ENCODE peak calls at places on chromosome 21, in four cellular contexts. One of them, this sample, is unnamed.
A peak's percentile ranks its signal among the peaks of the same experiment; 100 is the strongest.

GRCh38 chr21:34722684-34723300 is 54.0 kb downstream of the CLIC6 start:
- DNase-seq in lung: no peak
- DNase-seq in Calu3: peak; percentile 17
- DNase-seq in brain microvascular endothelial cell: no peak
- DNase-seq in this sample: peak; percentile 53

GRCh38 chr21:38760762-38761155 is 45.0 kb upstream of the ETS2 start:
- DNase-seq in lung: no peak
- DNase-seq in Calu3: no peak
- DNase-seq in brain microvascular endothelial cell: no peak
- DNase-seq in this sample: no peak

GRCh38 chr21:39082656-39083376 is 100.4 kb downstream of the PSMG1 start:
- DNase-seq in lung: no peak
- DNase-seq in Calu3: no peak
- DNase-seq in brain microvascular endothelial cell: no peak
- DNase-seq in this sample: no peak

GRCh38 chr21:34510148-34511142 is 1.6 kb downstream of the KCNE1 start:
- DNase-seq in lung: peak; percentile 84
- DNase-seq in Calu3: peak; percentile 81
- DNase-seq in brain microvascular endothelial cell: peak; percentile 64
- DNase-seq in this sample: peak; percentile 82

GRCh38 chr21:14737278-14737677 is 191.2 kb upstream of the SAMSN1 start:
- DNase-seq in lung: no peak
- DNase-seq in Calu3: no peak
- DNase-seq in brain microvascular endothelial cell: no peak
- DNase-seq in this sample: no peak

GRCh38 chr21:16713331-16714114 is 799.3 kb upstream of the CXADR start:
- DNase-seq in lung: no peak
- DNase-seq in Calu3: no peak
- DNase-seq in brain microvascular endothelial cell: no peak
- DNase-seq in this sample: no peak

GRCh38 chr21:31220567-31220966 is 123.5 kb downstream of the TIAM1 start:
- DNase-seq in lung: no peak
- DNase-seq in Calu3: no peak
- DNase-seq in brain microvascular endothelial cell: no peak
- DNase-seq in this sample: no peak

GRCh38 chr21:28473530-28474225 is 519.0 kb downstream of the LTN1 start:
- DNase-seq in lung: no peak
- DNase-seq in Calu3: no peak
- DNase-seq in brain microvascular endothelial cell: no peak
- DNase-seq in this sample: no peak

GRCh38 chr21:25733859-25734653 is 648 bp downstream of the ATP5PF start:
- DNase-seq in lung: peak; percentile 32
- DNase-seq in Calu3: peak; percentile 2
- DNase-seq in brain microvascular endothelial cell: peak; percentile 39
- DNase-seq in this sample: peak; percentile 50

GRCh38 chr21:43731476-43731875 is 12.5 kb downstream of the PDXK start:
- DNase-seq in lung: no peak
- DNase-seq in Calu3: no peak
- DNase-seq in brain microvascular endothelial cell: no peak
- DNase-seq in this sample: no peak

GRCh38 chr21:43731891-43732711 is 13.2 kb downstream of the PDXK start:
- DNase-seq in lung: no peak
- DNase-seq in Calu3: no peak
- DNase-seq in brain microvascular endothelial cell: no peak
- DNase-seq in this sample: no peak

GRCh38 chr21:43726686-43727570 is 8.0 kb downstream of the PDXK start:
- DNase-seq in lung: no peak
- DNase-seq in Calu3: peak; percentile 28
- DNase-seq in brain microvascular endothelial cell: no peak
- DNase-seq in this sample: peak; percentile 31

GRCh38 chr21:43727571-43728466 is 8.9 kb downstream of the PDXK start:
- DNase-seq in lung: peak; percentile 68
- DNase-seq in Calu3: peak; percentile 69
- DNase-seq in brain microvascular endothelial cell: no peak
- DNase-seq in this sample: peak; percentile 11

GRCh38 chr21:43728467-43729390 is 9.8 kb downstream of the PDXK start:
- DNase-seq in lung: peak; percentile 95
- DNase-seq in Calu3: peak; percentile 77
- DNase-seq in brain microvascular endothelial cell: peak; percentile 99
- DNase-seq in this sample: peak; percentile 91
- TF ChIP-seq CTCF in lung: no peak
- TF ChIP-seq CTCF in Calu3: no peak
- TF ChIP-seq CTCF in brain microvascular endothelial cell: peak; percentile 51
- TF ChIP-seq CTCF in this sample: peak; percentile 26

DNA sequence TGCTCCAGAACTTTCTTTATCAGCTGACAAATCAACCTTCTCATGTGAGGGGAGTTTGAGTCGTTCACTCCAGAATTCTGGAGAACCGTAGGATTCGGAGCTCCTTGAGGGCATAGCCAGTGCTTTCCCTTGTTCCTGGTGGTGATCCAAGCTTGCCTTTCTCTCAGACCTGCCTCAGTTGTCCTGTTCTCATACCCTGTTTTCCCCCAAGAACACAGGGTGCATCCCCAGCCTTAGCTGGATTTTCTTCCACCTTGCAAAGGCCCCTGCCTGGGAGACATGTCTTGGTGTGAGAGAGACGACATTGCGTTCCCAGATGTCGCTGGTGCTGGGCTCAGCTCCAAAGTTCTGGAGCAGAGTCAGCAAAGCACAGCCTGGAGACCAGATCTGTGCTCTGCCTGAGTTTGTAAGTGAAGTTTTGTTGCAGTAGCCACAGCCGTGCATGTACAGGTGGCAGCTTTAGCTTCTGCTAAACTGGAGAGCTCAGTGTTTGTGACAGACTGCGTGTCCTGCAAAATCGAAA is 40.0 kb downstream of the ABCG1 start:
- DNase-seq in lung: no peak
- DNase-seq in Calu3: no peak
- DNase-seq in brain microvascular endothelial cell: no peak
- DNase-seq in this sample: no peak
- TF ChIP-seq CTCF in lung: no peak
- TF ChIP-seq CTCF in Calu3: no peak
- TF ChIP-seq CTCF in brain microvascular endothelial cell: no peak
- TF ChIP-seq CTCF in this sample: peak; percentile 9

GRCh38 chr21:35730325-35730724 is 330.0 kb downstream of the SETD4 start:
- DNase-seq in lung: no peak
- DNase-seq in Calu3: no peak
- DNase-seq in brain microvascular endothelial cell: no peak
- DNase-seq in this sample: no peak
- TF ChIP-seq CTCF in lung: no peak
- TF ChIP-seq CTCF in Calu3: no peak
- TF ChIP-seq CTCF in brain microvascular endothelial cell: no peak
- TF ChIP-seq CTCF in this sample: no peak

GRCh38 chr21:32306021-32306780 is 7.5 kb downstream of the MRAP start:
- DNase-seq in lung: no peak
- DNase-seq in Calu3: no peak
- DNase-seq in brain microvascular endothelial cell: peak; percentile 3
- DNase-seq in this sample: no peak
- TF ChIP-seq CTCF in lung: no peak
- TF ChIP-seq CTCF in Calu3: no peak
- TF ChIP-seq CTCF in brain microvascular endothelial cell: peak; percentile 67
- TF ChIP-seq CTCF in this sample: no peak

GRCh38 chr21:42061866-42062542 is 9.1 kb upstream of the UMODL1 start:
- DNase-seq in lung: no peak
- DNase-seq in Calu3: no peak
- DNase-seq in brain microvascular endothelial cell: no peak
- DNase-seq in this sample: peak; percentile 77
- TF ChIP-seq CTCF in lung: no peak
- TF ChIP-seq CTCF in Calu3: no peak
- TF ChIP-seq CTCF in brain microvascular endothelial cell: no peak
- TF ChIP-seq CTCF in this sample: no peak

GRCh38 chr21:45152265-45152746 is 77.9 kb downstream of the ADARB1 start:
- DNase-seq in lung: no peak
- DNase-seq in Calu3: no peak
- DNase-seq in brain microvascular endothelial cell: peak; percentile 61
- DNase-seq in this sample: peak; percentile 90
- TF ChIP-seq CTCF in lung: peak; percentile 26
- TF ChIP-seq CTCF in Calu3: no peak
- TF ChIP-seq CTCF in brain microvascular endothelial cell: peak; percentile 85
- TF ChIP-seq CTCF in this sample: peak; percentile 56

GRCh38 chr21:37060296-37060695 is 12.6 kb downstream of the PIGP start:
- DNase-seq in lung: peak; percentile 53
- DNase-seq in Calu3: peak; percentile 39
- DNase-seq in brain microvascular endothelial cell: peak; percentile 98
- DNase-seq in this sample: peak; percentile 67
- TF ChIP-seq CTCF in lung: no peak
- TF ChIP-seq CTCF in Calu3: no peak
- TF ChIP-seq CTCF in brain microvascular endothelial cell: peak; percentile 31
- TF ChIP-seq CTCF in this sample: no peak

GRCh38 chr21:32425628-32426027 is 13.1 kb downstream of the EVA1C start:
- DNase-seq in lung: no peak
- DNase-seq in Calu3: no peak
- DNase-seq in brain microvascular endothelial cell: no peak
- DNase-seq in this sample: no peak
- TF ChIP-seq CTCF in lung: no peak
- TF ChIP-seq CTCF in Calu3: no peak
- TF ChIP-seq CTCF in brain microvascular endothelial cell: no peak
- TF ChIP-seq CTCF in this sample: no peak

DNA sequence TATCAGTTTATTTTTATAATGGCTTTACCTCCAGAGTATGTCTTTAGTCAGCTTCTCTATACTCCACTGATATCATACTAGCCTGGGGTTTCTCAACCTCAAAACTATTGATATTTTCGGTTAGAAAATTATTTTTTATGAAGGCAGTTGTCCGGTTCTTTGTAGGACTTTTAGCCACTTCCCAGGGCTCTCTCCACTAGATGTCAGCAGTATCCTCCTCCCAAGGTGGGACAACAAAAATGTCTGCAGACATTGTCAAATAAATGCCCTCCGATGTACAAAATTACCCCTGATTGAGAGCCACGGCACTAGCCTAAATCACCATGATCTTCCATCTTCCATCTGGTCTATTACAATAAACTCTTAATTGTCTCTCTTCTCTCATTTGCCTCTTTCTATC is 4.1 kb upstream of the GRIK1 start:
- DNase-seq in lung: no peak
- DNase-seq in Calu3: no peak
- DNase-seq in brain microvascular endothelial cell: no peak
- DNase-seq in this sample: no peak
- TF ChIP-seq CTCF in lung: no peak
- TF ChIP-seq CTCF in Calu3: no peak
- TF ChIP-seq CTCF in brain microvascular endothelial cell: peak; percentile 62
- TF ChIP-seq CTCF in this sample: no peak